ENCODE peak calls at places on chromosomes 13 and 19, in five cellular contexts. P is ureter; I is stimulated activated CD8-positive, alpha-beta memory T cell treated with anti-CD3 and anti-CD28 coated beads, Interleukin-7, amount 100 ng/mL, for 1 hour; B is endothelial cell; Z is T1000. X is an unnamed sample.

GRCh38 chr13:21435231-21435630 is 23.9 kb downstream of the ZDHHC20 start:
- DNase-seq in P (no peak), I (no peak), B (no peak), Z (no peak), X (no peak)

GRCh38 chr13:112781287-112781686 is 91.4 kb downstream of the ATP11A start:
- DNase-seq in P (no peak), I (no peak), B (no peak), Z (no peak), X (no peak)

GRCh38 chr19:47435196-47435595 is 15.9 kb upstream of the MEIS3 start:
- DNase-seq in P (no peak), I (no peak), B (no peak), Z (no peak), X (no peak)

GRCh38 chr13:57633141-57633949 is 1.8 kb downstream of the PCDH17 start:
- DNase-seq in P (no peak), I (no peak), B (peak), Z (no peak), X (no peak)

GRCh38 chr13:80590551-80590950 is 249.6 kb upstream of the SPRY2 start:
- DNase-seq in P (no peak), I (no peak), B (no peak), Z (no peak), X (no peak)

GRCh38 chr13:97224544-97225324 is 2.6 kb downstream of the MBNL2 start:
- DNase-seq in P (no peak), I (no peak), B (no peak), Z (no peak), X (no peak)

GRCh38 chr13:113366031-113366588 is 2.2 kb upstream of the GRTP1 start:
- DNase-seq in P (no peak), I (no peak), B (no peak), Z (no peak), X (no peak)

GRCh38 chr13:41487222-41487621 is 29.9 kb downstream of the RGCC start:
- DNase-seq in P (no peak), I (no peak), B (no peak), Z (no peak), X (no peak)

X was measured in A673.